ENCODE peak calls at places on chromosomes 16 and 17, in six cellular contexts. One of them, this sample, is unnamed.

GRCh38 chr16:14193316-14193871 is 122.3 kb downstream of the MRTFB start:
- DNase-seq in left cardiac atrium: no peak
- DNase-seq in T-helper 2 cell: no peak
- DNase-seq in lower lobe of right lung: no peak
- DNase-seq in iris pigment epithelial cell: no peak
- DNase-seq in stomach: peak
- DNase-seq in this sample: peak

GRCh38 chr16:57146735-57147134 is 39.1 kb downstream of the PSME3IP1 start:
- DNase-seq in left cardiac atrium: no peak
- DNase-seq in T-helper 2 cell: no peak
- DNase-seq in lower lobe of right lung: no peak
- DNase-seq in iris pigment epithelial cell: no peak
- DNase-seq in stomach: no peak
- DNase-seq in this sample: no peak

GRCh38 chr16:52873997-52874500 is 178.6 kb downstream of the CHD9NB start:
- DNase-seq in left cardiac atrium: no peak
- DNase-seq in T-helper 2 cell: no peak
- DNase-seq in lower lobe of right lung: no peak
- DNase-seq in iris pigment epithelial cell: no peak
- DNase-seq in stomach: no peak
- DNase-seq in this sample: no peak

GRCh38 chr16:13234999-13235398 is 333.6 kb downstream of the SHISA9 start:
- DNase-seq in left cardiac atrium: no peak
- DNase-seq in T-helper 2 cell: no peak
- DNase-seq in lower lobe of right lung: no peak
- DNase-seq in iris pigment epithelial cell: no peak
- DNase-seq in stomach: no peak
- DNase-seq in this sample: no peak

GRCh38 chr16:1745181-1745899 is 26.0 kb downstream of the NME3 start:
- DNase-seq in left cardiac atrium: no peak
- DNase-seq in T-helper 2 cell: no peak
- DNase-seq in lower lobe of right lung: no peak
- DNase-seq in iris pigment epithelial cell: peak
- DNase-seq in stomach: no peak
- DNase-seq in this sample: no peak

GRCh38 chr17:4599505-4600281 is 15.4 kb downstream of the SMTNL2 start:
- DNase-seq in left cardiac atrium: peak
- DNase-seq in T-helper 2 cell: no peak
- DNase-seq in lower lobe of right lung: no peak
- DNase-seq in iris pigment epithelial cell: peak
- DNase-seq in stomach: no peak
- DNase-seq in this sample: no peak

GRCh38 chr17:40320771-40321501 is 12.0 kb downstream of the RARA start:
- DNase-seq in left cardiac atrium: peak
- DNase-seq in T-helper 2 cell: no peak
- DNase-seq in lower lobe of right lung: peak
- DNase-seq in iris pigment epithelial cell: no peak
- DNase-seq in stomach: no peak
- DNase-seq in this sample: peak

GRCh38 chr17:40602445-40603443 is 37.5 kb upstream of the CCR7 start:
- DNase-seq in left cardiac atrium: no peak
- DNase-seq in T-helper 2 cell: no peak
- DNase-seq in lower lobe of right lung: no peak
- DNase-seq in iris pigment epithelial cell: no peak
- DNase-seq in stomach: no peak
- DNase-seq in this sample: no peak

GRCh38 chr16:87099001-87099740 is 218.0 kb downstream of the C16orf95 start:
- DNase-seq in left cardiac atrium: no peak
- DNase-seq in T-helper 2 cell: no peak
- DNase-seq in lower lobe of right lung: no peak
- DNase-seq in iris pigment epithelial cell: no peak
- DNase-seq in stomach: no peak
- DNase-seq in this sample: no peak

GRCh38 chr16:55480228-55480655 is 1.2 kb downstream of the MMP2 start:
- DNase-seq in left cardiac atrium: peak
- DNase-seq in T-helper 2 cell: no peak
- DNase-seq in lower lobe of right lung: peak
- DNase-seq in iris pigment epithelial cell: peak
- DNase-seq in stomach: peak
- DNase-seq in this sample: peak

GRCh38 chr17:76363107-76363801 is 9.5 kb upstream of the PRPSAP1 start:
- DNase-seq in left cardiac atrium: no peak
- DNase-seq in T-helper 2 cell: no peak
- DNase-seq in lower lobe of right lung: no peak
- DNase-seq in iris pigment epithelial cell: no peak
- DNase-seq in stomach: no peak
- DNase-seq in this sample: no peak

GRCh38 chr17:29212681-29213121 is 32.5 kb upstream of the MYO18A start:
- DNase-seq in left cardiac atrium: no peak
- DNase-seq in T-helper 2 cell: no peak
- DNase-seq in lower lobe of right lung: no peak
- DNase-seq in iris pigment epithelial cell: no peak
- DNase-seq in stomach: no peak
- DNase-seq in this sample: no peak

GRCh38 chr16:1870365-1871082 is 1.4 kb downstream of the MEIOB start:
- DNase-seq in left cardiac atrium: no peak
- DNase-seq in T-helper 2 cell: no peak
- DNase-seq in lower lobe of right lung: no peak
- DNase-seq in iris pigment epithelial cell: peak
- DNase-seq in stomach: no peak
- DNase-seq in this sample: no peak

GRCh38 chr17:77323413-77324171 is 182.8 kb downstream of the SEC14L1 start:
- DNase-seq in left cardiac atrium: peak
- DNase-seq in T-helper 2 cell: no peak
- DNase-seq in lower lobe of right lung: peak
- DNase-seq in iris pigment epithelial cell: peak
- DNase-seq in stomach: peak
- DNase-seq in this sample: peak

GRCh38 chr17:5780476-5780875 is 196.2 kb upstream of the NLRP1 start:
- DNase-seq in left cardiac atrium: no peak
- DNase-seq in T-helper 2 cell: no peak
- DNase-seq in lower lobe of right lung: no peak
- DNase-seq in iris pigment epithelial cell: peak
- DNase-seq in stomach: no peak
- DNase-seq in this sample: no peak

GRCh38 chr17:8153957-8154607 is 1.9 kb upstream of the PER1 start:
- DNase-seq in left cardiac atrium: peak
- DNase-seq in T-helper 2 cell: peak
- DNase-seq in lower lobe of right lung: peak
- DNase-seq in iris pigment epithelial cell: peak
- DNase-seq in stomach: peak
- DNase-seq in this sample: peak

GRCh38 chr16:87974190-87974589 is 23.0 kb downstream of the BANP start:
- DNase-seq in left cardiac atrium: no peak
- DNase-seq in T-helper 2 cell: no peak
- DNase-seq in lower lobe of right lung: no peak
- DNase-seq in iris pigment epithelial cell: no peak
- DNase-seq in stomach: no peak
- DNase-seq in this sample: no peak

GRCh38 chr17:7834554-7834890 is 505 bp downstream of the KDM6B start:
- DNase-seq in left cardiac atrium: peak
- DNase-seq in T-helper 2 cell: peak
- DNase-seq in lower lobe of right lung: peak
- DNase-seq in iris pigment epithelial cell: peak
- DNase-seq in stomach: peak
- DNase-seq in this sample: peak

GRCh38 chr16:23976091-23977001 is 140.6 kb downstream of the PRKCB start:
- DNase-seq in left cardiac atrium: no peak
- DNase-seq in T-helper 2 cell: no peak
- DNase-seq in lower lobe of right lung: no peak
- DNase-seq in iris pigment epithelial cell: no peak
- DNase-seq in stomach: no peak
- DNase-seq in this sample: no peak

GRCh38 chr17:9274119-9274445 is 252.8 kb downstream of the NTN1 start:
- DNase-seq in left cardiac atrium: no peak
- DNase-seq in T-helper 2 cell: no peak
- DNase-seq in lower lobe of right lung: no peak
- DNase-seq in iris pigment epithelial cell: no peak
- DNase-seq in stomach: no peak
- DNase-seq in this sample: no peak

GRCh38 chr17:70772761-70773160 is 603.4 kb downstream of the KCNJ2 start:
- DNase-seq in left cardiac atrium: no peak
- DNase-seq in T-helper 2 cell: no peak
- DNase-seq in lower lobe of right lung: no peak
- DNase-seq in iris pigment epithelial cell: no peak
- DNase-seq in stomach: no peak
- DNase-seq in this sample: no peak

GRCh38 chr17:37570527-37571093 is 38.6 kb downstream of the SYNRG start:
- DNase-seq in left cardiac atrium: peak
- DNase-seq in T-helper 2 cell: no peak
- DNase-seq in lower lobe of right lung: peak
- DNase-seq in iris pigment epithelial cell: peak
- DNase-seq in stomach: peak
- DNase-seq in this sample: peak

GRCh38 chr16:49980166-49980565 is 44.9 kb upstream of the CNEP1R1 start:
- DNase-seq in left cardiac atrium: no peak
- DNase-seq in T-helper 2 cell: no peak
- DNase-seq in lower lobe of right lung: no peak
- DNase-seq in iris pigment epithelial cell: peak
- DNase-seq in stomach: no peak
- DNase-seq in this sample: no peak

GRCh38 chr17:75681289-75681688 is 14.2 kb downstream of the SAP30BP start:
- DNase-seq in left cardiac atrium: no peak
- DNase-seq in T-helper 2 cell: no peak
- DNase-seq in lower lobe of right lung: no peak
- DNase-seq in iris pigment epithelial cell: peak
- DNase-seq in stomach: no peak
- DNase-seq in this sample: no peak

GRCh38 chr16:71645450-71645849 is 19.5 kb downstream of the MARVELD3 start:
- DNase-seq in left cardiac atrium: no peak
- DNase-seq in T-helper 2 cell: no peak
- DNase-seq in lower lobe of right lung: no peak
- DNase-seq in iris pigment epithelial cell: peak
- DNase-seq in stomach: no peak
- DNase-seq in this sample: peak

GRCh38 chr17:45316271-45317112 is at the start of gene MAP3K14:
- DNase-seq in left cardiac atrium: peak
- DNase-seq in T-helper 2 cell: peak
- DNase-seq in lower lobe of right lung: peak
- DNase-seq in iris pigment epithelial cell: peak
- DNase-seq in stomach: peak
- DNase-seq in this sample: peak

GRCh38 chr16:54568897-54569807 is 282.6 kb upstream of the IRX3 start:
- DNase-seq in left cardiac atrium: no peak
- DNase-seq in T-helper 2 cell: no peak
- DNase-seq in lower lobe of right lung: no peak
- DNase-seq in iris pigment epithelial cell: no peak
- DNase-seq in stomach: no peak
- DNase-seq in this sample: no peak

GRCh38 chr17:81976332-81977210 is 858 bp upstream of the ASPSCR1 start:
- DNase-seq in left cardiac atrium: no peak
- DNase-seq in T-helper 2 cell: no peak
- DNase-seq in lower lobe of right lung: peak
- DNase-seq in iris pigment epithelial cell: no peak
- DNase-seq in stomach: peak
- DNase-seq in this sample: peak

GRCh38 chr16:86663691-86664517 is 85.6 kb downstream of the FOXL1 start:
- DNase-seq in left cardiac atrium: no peak
- DNase-seq in T-helper 2 cell: no peak
- DNase-seq in lower lobe of right lung: no peak
- DNase-seq in iris pigment epithelial cell: peak
- DNase-seq in stomach: no peak
- DNase-seq in this sample: no peak

GRCh38 chr17:53472586-53472985 is 350.1 kb upstream of the KIF2B start:
- DNase-seq in left cardiac atrium: no peak
- DNase-seq in T-helper 2 cell: no peak
- DNase-seq in lower lobe of right lung: no peak
- DNase-seq in iris pigment epithelial cell: peak
- DNase-seq in stomach: no peak
- DNase-seq in this sample: no peak

GRCh38 chr16:1333854-1334719 is 642 bp downstream of the BAIAP3 start:
- DNase-seq in left cardiac atrium: no peak
- DNase-seq in T-helper 2 cell: no peak
- DNase-seq in lower lobe of right lung: no peak
- DNase-seq in iris pigment epithelial cell: no peak
- DNase-seq in stomach: no peak
- DNase-seq in this sample: no peak

GRCh38 chr16:81888520-81889394 is 109.7 kb downstream of the PLCG2 start:
- DNase-seq in left cardiac atrium: no peak
- DNase-seq in T-helper 2 cell: no peak
- DNase-seq in lower lobe of right lung: no peak
- DNase-seq in iris pigment epithelial cell: peak
- DNase-seq in stomach: no peak
- DNase-seq in this sample: no peak

This sample was measured in transverse colon.